ENCODE peak calls at places on chromosomes 16 and 17, in nine cellular contexts. G, D, I, L, B, V, M, Y and W are unnamed samples.

GRCh38 chr16:74896389-74897370 is 88.2 kb downstream of the WDR59 start:
- DNase-seq in G (peak; percentile 27), D (no peak), I (no peak), L (no peak), B (no peak), V (no peak), M (no peak), Y (peak; percentile 62), W (no peak)

GRCh38 chr17:82029990-82030469 is 1.4 kb upstream of the RAC3 start:
- DNase-seq in G (no peak), D (no peak), I (no peak), L (no peak), B (no peak), V (no peak), M (no peak), Y (no peak), W (no peak)

GRCh38 chr16:47460301-47460754 is 535 bp downstream of the ITFG1 start:
- DNase-seq in G (no peak), D (no peak), I (no peak), L (no peak), B (peak; percentile 6), V (no peak), M (no peak), Y (no peak), W (no peak)

GRCh38 chr16:48906076-48906475 is 296.1 kb upstream of the N4BP1 start:
- DNase-seq in G (no peak), D (no peak), I (peak; percentile 74), L (no peak), B (no peak), V (no peak), M (no peak), Y (no peak), W (no peak)

GRCh38 chr17:58394534-58395223 is 22.7 kb downstream of the RNF43 start:
- DNase-seq in G (peak; percentile 95), D (no peak), I (no peak), L (no peak), B (no peak), V (no peak), M (no peak), Y (no peak), W (no peak)

GRCh38 chr17:76498886-76499667 is 2.1 kb downstream of the RHBDF2 start:
- DNase-seq in G (no peak), D (peak; percentile 74), I (no peak), L (no peak), B (peak; percentile 39), V (no peak), M (no peak), Y (no peak), W (no peak)

GRCh38 chr17:19311421-19312215 is 50.9 kb downstream of the B9D1 start:
- DNase-seq in G (no peak), D (no peak), I (no peak), L (no peak), B (no peak), V (no peak), M (peak; percentile 46), Y (peak; percentile 26), W (no peak)

GRCh38 chr16:11585460-11586374 is 1.0 kb downstream of the LITAF start:
- DNase-seq in G (no peak), D (peak; percentile 34), I (no peak), L (no peak), B (peak; percentile 29), V (peak; percentile 24), M (peak; percentile 33), Y (peak; percentile 33), W (peak; percentile 53)

GRCh38 chr16:11004351-11004750 is 60.0 kb downstream of the CLEC16A start:
- DNase-seq in G (no peak), D (peak; percentile 67), I (no peak), L (no peak), B (no peak), V (no peak), M (no peak), Y (peak; percentile 51), W (no peak)

GRCh38 chr17:31250229-31250628 is 46.8 kb downstream of the OMG start:
- DNase-seq in G (no peak), D (no peak), I (no peak), L (no peak), B (no peak), V (no peak), M (no peak), Y (no peak), W (no peak)

GRCh38 chr17:16122697-16123434 is 92.5 kb downstream of the NCOR1 start:
- DNase-seq in G (no peak), D (no peak), I (no peak), L (no peak), B (no peak), V (no peak), M (no peak), Y (peak; percentile 45), W (no peak)

GRCh38 chr17:61285483-61286320 is 113.9 kb upstream of the TBX2 start:
- DNase-seq in G (no peak), D (no peak), I (peak; percentile 57), L (no peak), B (no peak), V (peak; percentile 64), M (peak; percentile 66), Y (peak; percentile 98), W (peak; percentile 18)

GRCh38 chr16:88932929-88933328 is 44.1 kb downstream of the CBFA2T3 start:
- DNase-seq in G (no peak), D (no peak), I (no peak), L (no peak), B (no peak), V (no peak), M (no peak), Y (no peak), W (no peak)

GRCh38 chr16:10886739-10887269 is 9.8 kb downstream of the CIITA start:
- DNase-seq in G (no peak), D (no peak), I (no peak), L (no peak), B (no peak), V (no peak), M (no peak), Y (no peak), W (no peak)

GRCh38 chr17:14069251-14069981 is at the start of gene COX10:
- DNase-seq in G (peak; percentile 73), D (peak; percentile 84), I (peak; percentile 93), L (peak; percentile 76), B (peak; percentile 91), V (peak; percentile 89), M (peak; percentile 88), Y (peak; percentile 71), W (peak; percentile 90)
- H3K27ac ChIP-seq in G (peak within 1 kb of the TSS; percentile 85), D (peak within 1 kb of the TSS; percentile 98), I (no peak within 1 kb of the TSS), L (peak within 1 kb of the TSS; percentile 76), B (peak within 1 kb of the TSS; percentile 82), V (peak within 1 kb of the TSS; percentile 94), M (peak within 1 kb of the TSS; percentile 95), Y (peak within 1 kb of the TSS; percentile 88), W (peak within 1 kb of the TSS; percentile 91)

GRCh38 chr16:81283044-81283443 is 31.7 kb upstream of the GAN start:
- DNase-seq in G (no peak), D (no peak), I (no peak), L (no peak), B (no peak), V (no peak), M (no peak), Y (no peak), W (no peak)
- H3K4me3 ChIP-seq in G (no peak overlapping the region), D (no peak overlapping the region), I (no peak overlapping the region), L (no peak overlapping the region), B (no peak overlapping the region), V (no peak overlapping the region), M (no peak overlapping the region), Y (no peak overlapping the region), W (no peak overlapping the region)

DNA sequence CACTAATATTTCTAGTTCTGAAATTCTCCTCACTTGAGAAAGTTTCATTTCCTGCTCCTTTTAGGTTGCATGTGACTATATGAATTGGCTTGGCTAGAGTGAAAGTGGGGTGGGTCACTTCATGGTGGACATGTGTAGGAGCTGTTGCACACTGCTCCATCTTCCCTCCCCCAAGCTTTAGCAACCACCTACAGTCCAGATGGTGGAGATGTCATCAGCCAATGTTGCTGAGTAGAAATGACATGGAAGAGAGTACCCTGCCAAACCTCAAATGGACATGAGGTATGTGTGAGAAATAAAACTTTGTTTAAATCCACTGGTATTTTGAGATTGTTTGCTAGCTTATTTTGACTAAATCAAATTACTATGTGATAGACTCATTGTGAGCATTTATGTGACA is 281.5 kb downstream of the CA10 start:
- DNase-seq in G (no peak), D (no peak), I (no peak), L (no peak), B (no peak), V (no peak), M (no peak), Y (no peak), W (no peak)
- TF ChIP-seq CTCF in G (no peak), D (no peak), I (no peak), L (no peak), B (no peak), V (no peak), M (no peak), Y (no peak), W (no peak)

GRCh38 chr16:83961591-83961990 is 6.5 kb upstream of the NECAB2 start:
- DNase-seq in G (no peak), D (no peak), I (no peak), L (no peak), B (no peak), V (no peak), M (no peak), Y (no peak), W (no peak)

GRCh38 chr16:83960521-83961249 is 7.4 kb upstream of the NECAB2 start:
- DNase-seq in G (no peak), D (no peak), I (no peak), L (no peak), B (no peak), V (no peak), M (no peak), Y (no peak), W (no peak)

GRCh38 chr16:83958137-83958810 is 5.2 kb downstream of the OSGIN1 start:
- DNase-seq in G (no peak), D (no peak), I (no peak), L (no peak), B (no peak), V (no peak), M (no peak), Y (peak; percentile 19), W (no peak)

GRCh38 chr16:83958842-83959565 is 6.0 kb downstream of the OSGIN1 start:
- DNase-seq in G (no peak), D (no peak), I (no peak), L (no peak), B (no peak), V (no peak), M (no peak), Y (no peak), W (no peak)

GRCh38 chr16:83959621-83960434 is 6.8 kb downstream of the OSGIN1 start:
- DNase-seq in G (no peak), D (peak; percentile 75), I (no peak), L (no peak), B (no peak), V (peak; percentile 48), M (peak; percentile 35), Y (no peak), W (peak; percentile 67)
- H3K27ac ChIP-seq in G (no peak overlapping the region), D (peak overlapping the region; percentile 95), I (no peak overlapping the region), L (no peak overlapping the region), B (no peak overlapping the region), V (peak overlapping the region; percentile 80), M (peak overlapping the region; percentile 72), Y (no peak overlapping the region), W (peak overlapping the region; percentile 54)

GRCh38 chr17:44503080-44503842 is at the start of gene GPATCH8:
- DNase-seq in G (peak; percentile 88), D (peak; percentile 94), I (peak; percentile 98), L (peak; percentile 92), B (peak; percentile 93), V (peak; percentile 95), M (peak; percentile 95), Y (peak; percentile 93), W (peak; percentile 95)
- H3K4me3 ChIP-seq in G (peak within 1 kb of the TSS; percentile 82), D (peak within 1 kb of the TSS; percentile 86), I (peak within 1 kb of the TSS; percentile 70), L (peak within 1 kb of the TSS; percentile 76), B (peak within 1 kb of the TSS; percentile 66), V (peak within 1 kb of the TSS; percentile 84), M (peak within 1 kb of the TSS; percentile 91), Y (peak within 1 kb of the TSS; percentile 77), W (peak within 1 kb of the TSS; percentile 86)

GRCh38 chr17:38431343-38432145 is 3.3 kb downstream of the ARHGAP23 start:
- DNase-seq in G (no peak), D (no peak), I (no peak), L (no peak), B (no peak), V (no peak), M (no peak), Y (no peak), W (no peak)
- TF ChIP-seq CTCF in G (no peak), D (no peak), I (no peak), L (no peak), B (no peak), V (no peak), M (no peak), Y (no peak), W (no peak)